ENCODE peak calls at places on chromosomes 1 and 21, in nine cellular contexts. P, N, F, G, M, K, Z, W and Y are unnamed samples.

GRCh38 chr21:16551101-16551695 is 821.4 kb downstream of the USP25 start:
- DNase-seq in P (no peak), N (peak), F (no peak), G (no peak), M (no peak), K (no peak), Z (peak), W (no peak), Y (no peak)

GRCh38 chr1:39609618-39610331 is 29.7 kb downstream of the HEYL start:
- DNase-seq in P (no peak), N (peak), F (no peak), G (no peak), M (peak), K (no peak), Z (peak), W (peak), Y (no peak)

GRCh38 chr1:107549152-107549810 is 408.4 kb downstream of the NTNG1 start:
- DNase-seq in P (no peak), N (no peak), F (no peak), G (no peak), M (no peak), K (no peak), Z (no peak), W (no peak), Y (no peak)

GRCh38 chr1:197218857-197219256 is 49.2 kb upstream of the CRB1 start:
- DNase-seq in P (no peak), N (no peak), F (no peak), G (no peak), M (no peak), K (no peak), Z (no peak), W (no peak), Y (no peak)

GRCh38 chr1:109509176-109510134 is at the start of gene AMIGO1:
- DNase-seq in P (no peak), N (peak), F (no peak), G (no peak), M (peak), K (no peak), Z (peak), W (peak), Y (peak)

GRCh38 chr21:42653492-42654061 is at the start of gene PDE9A:
- DNase-seq in P (no peak), N (peak), F (no peak), G (no peak), M (peak), K (no peak), Z (peak), W (no peak), Y (peak)

GRCh38 chr1:248114890-248115289 is 19.9 kb downstream of the OR2L13 start:
- DNase-seq in P (no peak), N (no peak), F (no peak), G (no peak), M (no peak), K (no peak), Z (no peak), W (no peak), Y (no peak)

GRCh38 chr1:59399642-59400041 is 102.7 kb downstream of the FGGY start:
- DNase-seq in P (no peak), N (no peak), F (no peak), G (no peak), M (no peak), K (no peak), Z (no peak), W (no peak), Y (no peak)